ENCODE peak calls at places on chromosome 9, in four cellular contexts. E is K562, F is WTC11, Q is HepG2. H is an unnamed sample.

GRCh38 chr9:35616681-35617459 is 1.3 kb downstream of the CD72 start:
- DNase-seq in E (no peak), F (peak), Q (no peak), H (no peak)

GRCh38 chr9:101569736-101570501 is 24.9 kb downstream of the PPP3R2 start:
- DNase-seq in E (peak), F (no peak), Q (no peak), H (no peak)

GRCh38 chr9:17402309-17402708 is 176.6 kb upstream of the SH3GL2 start:
- DNase-seq in E (no peak), F (no peak), Q (peak), H (peak)

GRCh38 chr9:68780735-68781134 is 75.7 kb downstream of the PIP5K1B start:
- DNase-seq in E (no peak), F (no peak), Q (peak), H (peak)

GRCh38 chr9:83030391-83031107 is 32.4 kb downstream of the RASEF start:
- DNase-seq in E (no peak), F (no peak), Q (no peak), H (no peak)

GRCh38 chr9:113921366-113921765 is 45.3 kb downstream of the ZNF618 start:
- DNase-seq in E (no peak), F (no peak), Q (no peak), H (no peak)

GRCh38 chr9:100459963-100460362 is 13.0 kb upstream of the TMEFF1 start:
- DNase-seq in E (no peak), F (no peak), Q (no peak), H (no peak)

GRCh38 chr9:76519027-76519835 is 60.2 kb downstream of the GCNT1 start:
- DNase-seq in E (no peak), F (no peak), Q (no peak), H (no peak)

GRCh38 chr9:115808108-115808507 is 345.5 kb upstream of the PAPPA start:
- DNase-seq in E (no peak), F (no peak), Q (no peak), H (no peak)

GRCh38 chr9:33165263-33166151 is 1.6 kb downstream of the B4GALT1 start:
- DNase-seq in E (peak), F (no peak), Q (peak), H (no peak)

GRCh38 chr9:91842358-91842757 is 107.7 kb downstream of the ROR2 start:
- DNase-seq in E (no peak), F (no peak), Q (no peak), H (no peak)

GRCh38 chr9:95313010-95313498 is 4.5 kb downstream of the FANCC start:
- DNase-seq in E (no peak), F (peak), Q (peak), H (peak)

GRCh38 chr9:134888603-134889195 is 8.1 kb downstream of the FCN2 start:
- DNase-seq in E (no peak), F (no peak), Q (no peak), H (no peak)

GRCh38 chr9:4105183-4105582 is 194.7 kb downstream of the GLIS3 start:
- DNase-seq in E (no peak), F (no peak), Q (no peak), H (no peak)

GRCh38 chr9:93223241-93224180 is 39.6 kb downstream of the WNK2 start:
- DNase-seq in E (no peak), F (no peak), Q (no peak), H (no peak)

GRCh38 chr9:36166150-36166927 is 2.8 kb upstream of the CCIN start:
- DNase-seq in E (peak), F (peak), Q (peak), H (peak)

GRCh38 chr9:35518981-35519679 is 29.2 kb downstream of the RUSC2 start:
- DNase-seq in E (no peak), F (no peak), Q (no peak), H (no peak)

GRCh38 chr9:106619211-106619610 is 243.8 kb upstream of the ZNF462 start:
- DNase-seq in E (no peak), F (no peak), Q (no peak), H (no peak)

GRCh38 chr9:18605763-18606162 is 131.8 kb downstream of the ADAMTSL1 start:
- DNase-seq in E (no peak), F (no peak), Q (no peak), H (no peak)

GRCh38 chr9:77020438-77021264 is 1.2 kb downstream of the FOXB2 start:
- DNase-seq in E (no peak), F (no peak), Q (no peak), H (no peak)

GRCh38 chr9:95409650-95410426 is 92.3 kb upstream of the FANCC start:
- DNase-seq in E (peak), F (no peak), Q (peak), H (no peak)

GRCh38 chr9:13436591-13436990 is 157.1 kb upstream of the MPDZ start:
- DNase-seq in E (no peak), F (no peak), Q (no peak), H (no peak)

GRCh38 chr9:134707031-134707680 is 65.6 kb downstream of the COL5A1 start:
- DNase-seq in E (no peak), F (no peak), Q (peak), H (peak)

GRCh38 chr9:76602191-76602590 is 143.2 kb downstream of the GCNT1 start:
- DNase-seq in E (no peak), F (no peak), Q (no peak), H (no peak)

GRCh38 chr9:109320734-109321448 is at the start of gene EPB41L4B:
- DNase-seq in E (peak), F (peak), Q (peak), H (peak)

GRCh38 chr9:23492126-23493002 is 333.7 kb downstream of the ELAVL2 start:
- DNase-seq in E (no peak), F (no peak), Q (peak), H (peak)

GRCh38 chr9:28050046-28050445 is 476.8 kb upstream of the C9orf72 start:
- DNase-seq in E (no peak), F (no peak), Q (no peak), H (no peak)

GRCh38 chr9:74784506-74784905 is 103.2 kb downstream of the TRPM6 start:
- DNase-seq in E (no peak), F (no peak), Q (no peak), H (no peak)

GRCh38 chr9:31146485-31147166 is 1237.8 kb upstream of the ACO1 start:
- DNase-seq in E (no peak), F (no peak), Q (no peak), H (no peak)

GRCh38 chr9:129703121-129703520 is 37.7 kb downstream of the PRRX2 start:
- DNase-seq in E (no peak), F (no peak), Q (no peak), H (no peak)

GRCh38 chr9:116000748-116001329 is 152.8 kb upstream of the PAPPA start:
- DNase-seq in E (peak), F (peak), Q (peak), H (peak)

GRCh38 chr9:131651599-131651998 is 88.3 kb downstream of the RAPGEF1 start:
- DNase-seq in E (no peak), F (no peak), Q (peak), H (no peak)

GRCh38 chr9:84169240-84169639 is 171.3 kb downstream of the SLC28A3 start:
- DNase-seq in E (no peak), F (no peak), Q (no peak), H (no peak)

GRCh38 chr9:89705651-89706050 is 100.8 kb downstream of the GADD45G start:
- DNase-seq in E (no peak), F (no peak), Q (no peak), H (no peak)

GRCh38 chr9:127183814-127184582 is 61.6 kb upstream of the ANGPTL2 start:
- DNase-seq in E (no peak), F (no peak), Q (no peak), H (no peak)
- TF ChIP-seq ELF4 in E (no peak), F (no peak), Q (no peak), H (no peak)

GRCh38 chr9:112322701-112323377 is 10.6 kb downstream of the PTBP3 start:
- DNase-seq in E (no peak), F (no peak), Q (no peak), H (no peak)
- TF ChIP-seq ELF4 in E (no peak), F (no peak), Q (no peak), H (no peak)

GRCh38 chr9:124652203-124652992 is 118.7 kb downstream of the NR6A1 start:
- DNase-seq in E (no peak), F (no peak), Q (no peak), H (peak)
- TF ChIP-seq ELF4 in E (no peak), F (no peak), Q (no peak), H (no peak)

GRCh38 chr9:98415782-98416181 is 160.3 kb upstream of the TBC1D2 start:
- DNase-seq in E (peak), F (no peak), Q (peak), H (no peak)

GRCh38 chr9:98409637-98410173 is 154.3 kb upstream of the TBC1D2 start:
- DNase-seq in E (no peak), F (no peak), Q (no peak), H (no peak)

GRCh38 chr9:98411981-98412561 is 156.6 kb upstream of the TBC1D2 start:
- DNase-seq in E (no peak), F (no peak), Q (no peak), H (no peak)

GRCh38 chr9:98406469-98406868 is 151.0 kb upstream of the TBC1D2 start:
- DNase-seq in E (no peak), F (no peak), Q (no peak), H (no peak)

DNA sequence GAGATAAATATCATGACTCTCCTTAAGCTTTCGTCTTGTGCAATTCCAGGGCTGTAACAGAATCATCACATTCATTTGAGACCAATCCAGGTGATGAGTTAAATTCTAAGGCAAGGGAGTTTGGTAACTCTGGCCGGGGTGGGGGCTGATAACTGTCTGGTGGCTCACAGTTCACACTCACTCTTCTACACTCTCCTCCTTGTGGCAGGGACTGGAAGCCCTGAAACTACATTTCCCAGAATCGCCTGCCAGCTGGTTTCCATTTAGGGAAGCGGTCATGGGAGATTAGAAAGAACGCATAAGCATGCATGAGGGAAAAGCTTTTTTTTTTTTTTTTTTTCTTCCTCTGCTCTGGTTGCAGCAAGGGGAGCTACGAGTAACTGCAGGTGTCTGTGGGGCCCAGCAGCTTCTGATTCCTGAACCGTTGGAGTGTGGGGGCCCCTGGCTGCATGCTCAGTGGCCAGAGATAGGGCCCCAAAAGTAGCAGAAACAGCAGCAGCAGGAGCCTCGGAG is 154.8 kb upstream of the TBC1D2 start:
- DNase-seq in E (peak), F (peak), Q (peak), H (peak)
- TF ChIP-seq ELF4 in E (no peak), F (no peak), Q (no peak), H (no peak)

GRCh38 chr9:79382468-79382867 is 189.3 kb upstream of the TLE4 start:
- DNase-seq in E (no peak), F (no peak), Q (no peak), H (no peak)
- TF ChIP-seq ELF4 in E (no peak), F (no peak), Q (no peak), H (no peak)

DNA sequence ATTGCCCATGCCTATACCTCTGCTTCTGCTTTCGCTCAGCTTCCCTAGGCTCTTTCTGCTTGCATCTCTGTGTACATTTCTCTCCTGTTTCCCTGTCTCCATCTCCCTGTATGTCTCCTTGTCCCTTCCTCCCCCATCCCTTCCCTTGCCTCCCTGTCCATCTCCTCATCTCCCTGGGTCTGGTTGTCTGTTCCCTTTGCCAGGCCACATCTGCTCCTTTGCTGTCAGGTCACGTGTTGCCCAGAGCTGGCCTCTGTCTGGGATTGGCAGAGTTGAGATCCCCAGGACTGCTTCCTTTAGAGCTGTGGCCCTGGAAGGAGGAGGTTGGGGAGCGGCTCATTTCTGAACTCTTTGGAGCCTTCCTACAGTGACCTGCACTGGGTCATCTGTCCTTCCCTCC is 31.8 kb upstream of the PTGS1 start:
- DNase-seq in E (no peak), F (no peak), Q (no peak), H (no peak)
- TF ChIP-seq ELF4 in E (no peak), F (no peak), Q (no peak), H (no peak)

GRCh38 chr9:136340356-136341041 is 13.2 kb downstream of the GPSM1 start:
- DNase-seq in E (no peak), F (no peak), Q (no peak), H (no peak)

GRCh38 chr9:136338511-136338910 is 11.2 kb downstream of the GPSM1 start:
- DNase-seq in E (no peak), F (no peak), Q (no peak), H (no peak)

GRCh38 chr9:136339958-136340310 is 12.6 kb downstream of the GPSM1 start:
- DNase-seq in E (no peak), F (no peak), Q (no peak), H (no peak)

GRCh38 chr9:136337416-136338395 is 10.4 kb downstream of the GPSM1 start:
- DNase-seq in E (no peak), F (no peak), Q (no peak), H (no peak)

GRCh38 chr9:136339173-136339957 is 12.0 kb downstream of the GPSM1 start:
- DNase-seq in E (peak), F (peak), Q (peak), H (peak)
- TF ChIP-seq ELF4 in E (no peak), F (no peak), Q (no peak), H (no peak)

H was measured in HEK293T.